ENCODE peak calls at places on chromosomes 4 and X, in four cellular contexts. X, S, T and I are unnamed samples.

GRCh38 chrX:13473666-13474516 is 95.5 kb upstream of the EGFL6 start:
- DNase-seq in X (no peak), S (peak), T (no peak), I (no peak)

GRCh38 chr4:166941629-166942028 is 292.7 kb downstream of the SPOCK3 start:
- DNase-seq in X (peak), S (no peak), T (no peak), I (no peak)

GRCh38 chr4:153115322-153116100 is 88.7 kb upstream of the TRIM2 start:
- DNase-seq in X (no peak), S (peak), T (no peak), I (no peak)

GRCh38 chr4:19659131-19659530 is 592.6 kb upstream of the SLIT2 start:
- DNase-seq in X (no peak), S (no peak), T (no peak), I (no peak)

GRCh38 chr4:54842226-54843055 is 184.7 kb downstream of the KIT start:
- DNase-seq in X (no peak), S (no peak), T (no peak), I (no peak)

GRCh38 chr4:138410266-138410665 is 168.1 kb upstream of the SLC7A11 start:
- DNase-seq in X (no peak), S (no peak), T (no peak), I (no peak)

GRCh38 chrX:45322820-45323219 is 122.1 kb upstream of the DIPK2B start:
- DNase-seq in X (peak), S (peak), T (no peak), I (no peak)

GRCh38 chrX:57643698-57644097 is 36.4 kb downstream of the NLRP2B start:
- DNase-seq in X (no peak), S (no peak), T (no peak), I (no peak)

GRCh38 chr4:17704020-17704657 is 77.3 kb downstream of the FAM184B start:
- DNase-seq in X (no peak), S (no peak), T (no peak), I (no peak)

GRCh38 chr4:26732356-26732755 is 128.3 kb upstream of the STIM2 start:
- DNase-seq in X (no peak), S (no peak), T (no peak), I (no peak)

GRCh38 chrX:150587585-150588503 is 19.4 kb downstream of the MTM1 start:
- DNase-seq in X (no peak), S (no peak), T (no peak), I (no peak)

GRCh38 chrX:150446995-150447394 is 83.9 kb downstream of the MAMLD1 start:
- DNase-seq in X (no peak), S (peak), T (no peak), I (no peak)

GRCh38 chr4:74016068-74016467 is 17.6 kb upstream of the CXCL5 start:
- DNase-seq in X (no peak), S (peak), T (no peak), I (no peak)

GRCh38 chr4:96164814-96165351 is 325.0 kb downstream of the PDHA2 start:
- DNase-seq in X (peak), S (peak), T (no peak), I (no peak)

GRCh38 chr4:153887217-153887616 is 98.3 kb upstream of the SFRP2 start:
- DNase-seq in X (no peak), S (no peak), T (no peak), I (no peak)

GRCh38 chr4:153166971-153167501 is 37.2 kb upstream of the TRIM2 start:
- DNase-seq in X (no peak), S (peak), T (no peak), I (no peak)

GRCh38 chr4:152628128-152628527 is 51.7 kb downstream of the TMEM154 start:
- DNase-seq in X (no peak), S (no peak), T (no peak), I (no peak)

GRCh38 chrX:149037301-149037700 is 467.8 kb downstream of the IDS start:
- DNase-seq in X (no peak), S (no peak), T (no peak), I (no peak)

GRCh38 chrX:7574325-7574724 is 268.6 kb upstream of the VCX start:
- DNase-seq in X (peak), S (no peak), T (no peak), I (no peak)

GRCh38 chr4:24569662-24570061 is 14.7 kb downstream of the DHX15 start:
- DNase-seq in X (no peak), S (no peak), T (no peak), I (no peak)

GRCh38 chr4:186693159-186693815 is 30.4 kb downstream of the FAT1 start:
- DNase-seq in X (no peak), S (peak), T (no peak), I (no peak)

GRCh38 chr4:80322716-80323115 is 12.8 kb upstream of the CFAP299 start:
- DNase-seq in X (no peak), S (peak), T (no peak), I (no peak)

GRCh38 chrX:115650916-115651315 is 89.9 kb downstream of the PLS3 start:
- DNase-seq in X (peak), S (peak), T (no peak), I (peak)

GRCh38 chrX:81377329-81377728 is 175.4 kb downstream of the SH3BGRL start:
- DNase-seq in X (peak), S (peak), T (no peak), I (no peak)

GRCh38 chr4:126727461-126727860 is 905.3 kb upstream of the INTU start:
- DNase-seq in X (no peak), S (peak), T (no peak), I (no peak)

GRCh38 chr4:69836321-69836720 is 23.6 kb downstream of the SULT1E1 start:
- DNase-seq in X (no peak), S (no peak), T (no peak), I (no peak)
- H3K56ac ChIP-seq in X (no peak), S (no peak), T (no peak), I (no peak)

GRCh38 chr4:158818595-158818994 is 49.8 kb downstream of the FNIP2 start:
- DNase-seq in X (no peak), S (no peak), T (no peak), I (no peak)

GRCh38 chr4:158819942-158820786 is 51.3 kb downstream of the FNIP2 start:
- DNase-seq in X (no peak), S (peak), T (no peak), I (no peak)

GRCh38 chr4:158823461-158823873 is 54.6 kb downstream of the FNIP2 start:
- DNase-seq in X (no peak), S (peak), T (no peak), I (no peak)

GRCh38 chr4:158822348-158822747 is 53.5 kb downstream of the FNIP2 start:
- DNase-seq in X (no peak), S (no peak), T (no peak), I (no peak)

GRCh38 chr4:158821228-158822009 is 52.6 kb downstream of the FNIP2 start:
- DNase-seq in X (no peak), S (peak), T (no peak), I (no peak)
- H3K56ac ChIP-seq in X (no peak), S (no peak), T (no peak), I (no peak)

GRCh38 chr4:173765731-173766130 is 235.7 kb upstream of the HAND2 start:
- DNase-seq in X (no peak), S (no peak), T (no peak), I (no peak)
- H3K56ac ChIP-seq in X (no peak), S (no peak), T (no peak), I (no peak)

DNA sequence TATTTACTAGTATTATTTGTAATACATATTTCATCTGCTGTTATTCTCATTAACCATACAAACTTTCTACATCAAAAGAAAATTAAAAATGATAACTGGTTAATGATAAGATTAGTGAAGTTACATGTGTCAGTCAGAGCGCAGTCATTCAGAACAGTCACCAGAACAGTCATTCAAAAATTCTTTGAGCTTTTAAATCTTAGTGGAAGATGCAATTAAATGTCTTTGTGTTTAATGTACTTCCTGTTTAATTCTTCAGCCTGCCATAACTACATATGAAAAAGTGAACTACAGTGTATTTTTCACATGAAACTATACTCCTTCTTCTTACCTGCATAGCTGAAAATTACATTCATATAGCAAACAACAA is 179.7 kb upstream of the NDST4 start:
- DNase-seq in X (no peak), S (no peak), T (no peak), I (no peak)
- H3K56ac ChIP-seq in X (no peak), S (no peak), T (no peak), I (no peak)

GRCh38 chr4:132587626-132588025 is 561.5 kb upstream of the PCDH10 start:
- DNase-seq in X (no peak), S (no peak), T (no peak), I (no peak)
- H3K56ac ChIP-seq in X (no peak), S (no peak), T (no peak), I (no peak)

GRCh38 chrX:30814978-30815377 is 74.1 kb downstream of the TAB3 start:
- DNase-seq in X (no peak), S (no peak), T (no peak), I (no peak)

GRCh38 chrX:30816079-30816478 is 73.0 kb downstream of the TAB3 start:
- DNase-seq in X (no peak), S (no peak), T (no peak), I (no peak)

DNA sequence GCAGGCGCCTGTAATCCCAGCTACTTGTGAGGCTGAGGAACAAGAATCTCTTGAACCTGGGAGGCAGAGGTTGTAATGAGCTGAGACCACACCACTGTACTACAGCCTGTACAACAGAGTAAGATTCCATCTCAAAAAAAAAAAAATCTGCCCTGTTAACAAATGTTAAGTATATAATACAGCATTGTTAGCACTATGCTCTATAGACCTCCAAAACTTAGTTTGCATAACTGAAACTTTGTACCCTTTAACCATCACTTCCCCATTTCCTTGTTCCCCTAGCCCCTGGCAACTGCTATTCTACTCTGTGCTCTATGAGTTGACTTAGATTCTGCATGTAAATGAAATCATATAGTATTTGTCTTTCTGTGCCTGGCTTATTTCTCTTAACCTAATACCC is 76.7 kb downstream of the TAB3 start:
- DNase-seq in X (no peak), S (no peak), T (no peak), I (no peak)
- H3K56ac ChIP-seq in X (no peak), S (no peak), T (no peak), I (no peak)